ENCODE peak calls at places on chromosomes 13 and 19, in four cellular contexts. N is skeletal muscle cell, Q is fibroblast of mammary gland, P is dermis blood vessel endothelial cell. X is an unnamed sample.

GRCh38 chr19:18319591-18320135 is 3.2 kb downstream of the LSM4 start:
- DNase-seq in N (no peak), Q (no peak), P (no peak), X (no peak)

GRCh38 chr13:62643799-62644484 is 1228.3 kb upstream of the PCDH20 start:
- DNase-seq in P (no peak), Q (no peak), N (no peak), X (no peak)

GRCh38 chr13:20049558-20050473 is 91.3 kb downstream of the ZMYM2 start:
- DNase-seq in P (peak; percentile 10), Q (no peak), N (no peak), X (no peak)

GRCh38 chr13:48278806-48279205 is 24.7 kb upstream of the RB1 start:
- DNase-seq in P (peak; percentile 77), Q (no peak), N (no peak), X (no peak)

GRCh38 chr19:1417145-1417544 is 9.8 kb downstream of the DAZAP1 start:
- DNase-seq in Q (peak; percentile 99), P (no peak), N (no peak), X (no peak)

GRCh38 chr13:32212420-32212819 is 102.7 kb downstream of the ZAR1L start:
- DNase-seq in N (peak; percentile 30), P (no peak), Q (peak; percentile 86), X (peak; percentile 49)

GRCh38 chr13:73995752-73996151 is 138.5 kb downstream of the KLF12 start:
- DNase-seq in P (no peak), N (no peak), Q (no peak), X (no peak)

GRCh38 chr13:86193281-86193680 is 394.1 kb upstream of the SLITRK6 start:
- DNase-seq in Q (no peak), N (no peak), P (no peak), X (no peak)

GRCh38 chr13:44818428-44818827 is 170.8 kb downstream of the NUFIP1 start:
- DNase-seq in P (peak; percentile 33), Q (peak; percentile 33), N (no peak), X (no peak)